ENCODE peak calls at places on chromosomes 5 and 9, in six cellular contexts. One of them, this sample, is unnamed.

GRCh38 chr5:169778622-169779596 is 141.8 kb downstream of the DOCK2 start:
- DNase-seq in A549: no peak
- DNase-seq in GM12878: peak; percentile 87
- DNase-seq in endothelial cell of umbilical vein: no peak
- DNase-seq in HepG2: no peak
- DNase-seq in K562: no peak
- DNase-seq in this sample: peak; percentile 22

GRCh38 chr5:5572010-5572982 is 149.8 kb downstream of the ICE1 start:
- DNase-seq in A549: no peak
- DNase-seq in GM12878: no peak
- DNase-seq in endothelial cell of umbilical vein: no peak
- DNase-seq in HepG2: no peak
- DNase-seq in K562: peak; percentile 54
- DNase-seq in this sample: no peak

GRCh38 chr9:132548971-132549649 is 33.3 kb upstream of the BARHL1 start:
- DNase-seq in A549: no peak
- DNase-seq in GM12878: no peak
- DNase-seq in endothelial cell of umbilical vein: no peak
- DNase-seq in HepG2: peak; percentile 35
- DNase-seq in K562: no peak
- DNase-seq in this sample: no peak

GRCh38 chr5:92421937-92422336 is 1038.8 kb upstream of the ARRDC3 start:
- DNase-seq in A549: peak; percentile 26
- DNase-seq in GM12878: no peak
- DNase-seq in endothelial cell of umbilical vein: no peak
- DNase-seq in HepG2: no peak
- DNase-seq in K562: no peak
- DNase-seq in this sample: no peak

GRCh38 chr5:59266410-59266809 is 627.1 kb downstream of the PDE4D start:
- DNase-seq in A549: peak; percentile 72
- DNase-seq in GM12878: no peak
- DNase-seq in endothelial cell of umbilical vein: no peak
- DNase-seq in HepG2: no peak
- DNase-seq in K562: no peak
- DNase-seq in this sample: no peak

GRCh38 chr9:38142201-38142600 is 73.2 kb upstream of the SHB start:
- DNase-seq in A549: peak; percentile 22
- DNase-seq in GM12878: no peak
- DNase-seq in endothelial cell of umbilical vein: no peak
- DNase-seq in HepG2: no peak
- DNase-seq in K562: no peak
- DNase-seq in this sample: no peak

GRCh38 chr5:139344177-139344576 is 2.5 kb downstream of the PAIP2 start:
- DNase-seq in A549: no peak
- DNase-seq in GM12878: no peak
- DNase-seq in endothelial cell of umbilical vein: no peak
- DNase-seq in HepG2: no peak
- DNase-seq in K562: no peak
- DNase-seq in this sample: no peak

GRCh38 chr9:87567566-87567965 is 69.9 kb downstream of the DAPK1 start:
- DNase-seq in A549: no peak
- DNase-seq in GM12878: no peak
- DNase-seq in endothelial cell of umbilical vein: no peak
- DNase-seq in HepG2: no peak
- DNase-seq in K562: peak; percentile 11
- DNase-seq in this sample: no peak

GRCh38 chr5:57598756-57599155 is 116.1 kb upstream of the ACTBL2 start:
- DNase-seq in A549: peak; percentile 43
- DNase-seq in GM12878: no peak
- DNase-seq in endothelial cell of umbilical vein: peak; percentile 26
- DNase-seq in HepG2: no peak
- DNase-seq in K562: no peak
- DNase-seq in this sample: no peak

GRCh38 chr5:38853753-38854470 is 8.1 kb downstream of the OSMR start:
- DNase-seq in A549: peak; percentile 74
- DNase-seq in GM12878: no peak
- DNase-seq in endothelial cell of umbilical vein: no peak
- DNase-seq in HepG2: no peak
- DNase-seq in K562: no peak
- DNase-seq in this sample: no peak

GRCh38 chr9:107282268-107282667 is 811 bp upstream of the RAD23B start:
- DNase-seq in A549: no peak
- DNase-seq in GM12878: no peak
- DNase-seq in endothelial cell of umbilical vein: no peak
- DNase-seq in HepG2: no peak
- DNase-seq in K562: no peak
- DNase-seq in this sample: no peak

GRCh38 chr5:7850533-7851239 is at the start of gene CFAP90:
- DNase-seq in A549: peak; percentile 43
- DNase-seq in GM12878: no peak
- DNase-seq in endothelial cell of umbilical vein: peak; percentile 40
- DNase-seq in HepG2: peak; percentile 49
- DNase-seq in K562: no peak
- DNase-seq in this sample: no peak

GRCh38 chr5:91022518-91022917 is 360.6 kb downstream of the ARRDC3 start:
- DNase-seq in A549: no peak
- DNase-seq in GM12878: no peak
- DNase-seq in endothelial cell of umbilical vein: no peak
- DNase-seq in HepG2: no peak
- DNase-seq in K562: no peak
- DNase-seq in this sample: no peak

GRCh38 chr5:40606077-40606765 is 73.5 kb upstream of the PTGER4 start:
- DNase-seq in A549: no peak
- DNase-seq in GM12878: no peak
- DNase-seq in endothelial cell of umbilical vein: no peak
- DNase-seq in HepG2: no peak
- DNase-seq in K562: no peak
- DNase-seq in this sample: peak; percentile 8

GRCh38 chr9:7358876-7359275 is 440.7 kb downstream of the DMAC1 start:
- DNase-seq in A549: no peak
- DNase-seq in GM12878: no peak
- DNase-seq in endothelial cell of umbilical vein: no peak
- DNase-seq in HepG2: no peak
- DNase-seq in K562: no peak
- DNase-seq in this sample: no peak

GRCh38 chr9:28234899-28235277 is 661.6 kb upstream of the C9orf72 start:
- DNase-seq in A549: no peak
- DNase-seq in GM12878: no peak
- DNase-seq in endothelial cell of umbilical vein: no peak
- DNase-seq in HepG2: no peak
- DNase-seq in K562: no peak
- DNase-seq in this sample: peak; percentile 17

DNA sequence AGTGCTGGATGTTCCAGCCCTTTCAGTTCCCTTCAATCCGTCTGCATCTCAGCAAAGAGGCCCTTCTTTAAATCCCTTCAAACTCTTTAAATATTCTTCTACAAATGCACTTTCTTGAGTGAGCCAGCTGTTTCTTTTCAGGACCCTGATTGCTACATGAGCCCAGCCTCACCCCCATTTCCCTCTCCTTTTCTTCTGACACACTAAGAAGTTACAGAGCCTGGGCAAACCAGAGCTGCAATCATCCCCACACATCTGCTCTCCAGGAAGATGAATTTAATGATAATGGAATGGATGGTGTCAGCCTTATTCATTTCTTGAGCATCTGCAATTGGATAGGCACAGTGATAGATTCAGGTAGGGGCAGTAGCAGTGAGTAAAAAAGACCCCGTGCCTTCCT is 2.0 kb downstream of the TNFSF15 start:
- DNase-seq in A549: no peak
- DNase-seq in GM12878: no peak
- DNase-seq in endothelial cell of umbilical vein: no peak
- DNase-seq in HepG2: no peak
- DNase-seq in K562: no peak
- DNase-seq in this sample: no peak
- H3K4me3 ChIP-seq in A549: peak overlapping the region; percentile 21
- H3K4me3 ChIP-seq in GM12878: no peak overlapping the region
- H3K4me3 ChIP-seq in endothelial cell of umbilical vein: peak overlapping the region; percentile 5
- H3K4me3 ChIP-seq in HepG2: no peak overlapping the region
- H3K4me3 ChIP-seq in K562: no peak overlapping the region
- H3K4me3 ChIP-seq in this sample: no peak overlapping the region

GRCh38 chr5:42970636-42971559 is 69.2 kb downstream of the ANXA2R start:
- DNase-seq in A549: peak; percentile 48
- DNase-seq in GM12878: no peak
- DNase-seq in endothelial cell of umbilical vein: no peak
- DNase-seq in HepG2: no peak
- DNase-seq in K562: no peak
- DNase-seq in this sample: peak; percentile 32

GRCh38 chr5:42974546-42974945 is 65.6 kb downstream of the ANXA2R start:
- DNase-seq in A549: no peak
- DNase-seq in GM12878: no peak
- DNase-seq in endothelial cell of umbilical vein: no peak
- DNase-seq in HepG2: no peak
- DNase-seq in K562: no peak
- DNase-seq in this sample: no peak
- TF ChIP-seq MAX in A549: no peak
- TF ChIP-seq MAX in GM12878: no peak
- TF ChIP-seq MAX in endothelial cell of umbilical vein: no peak
- TF ChIP-seq MAX in HepG2: no peak
- TF ChIP-seq MAX in K562: no peak
- TF ChIP-seq MAX in this sample: no peak

DNA sequence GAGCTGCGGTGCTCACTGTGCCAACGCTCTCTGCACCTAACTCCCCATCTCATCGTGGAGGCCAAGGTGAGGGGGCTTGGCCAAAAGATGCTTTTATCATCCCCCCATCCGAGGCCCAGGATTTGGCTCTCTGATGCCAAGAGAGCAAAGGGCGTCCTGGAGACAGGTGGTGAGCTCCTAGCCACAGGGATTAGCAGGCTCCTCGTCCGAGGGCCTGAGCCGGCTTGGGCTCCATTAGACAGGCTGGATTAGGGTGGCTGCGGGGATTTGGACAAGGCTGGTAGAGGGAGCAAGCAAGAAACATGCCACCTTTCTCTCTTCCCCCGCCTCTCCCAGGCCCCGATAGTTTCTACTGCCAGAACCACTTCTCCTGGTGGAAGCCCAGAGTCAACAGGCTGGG is 1.0 kb upstream of the GRM6 start:
- DNase-seq in A549: no peak
- DNase-seq in GM12878: no peak
- DNase-seq in endothelial cell of umbilical vein: no peak
- DNase-seq in HepG2: no peak
- DNase-seq in K562: no peak
- DNase-seq in this sample: no peak
- TF ChIP-seq MYC in A549: no peak
- TF ChIP-seq MYC in GM12878: no peak
- TF ChIP-seq MYC in endothelial cell of umbilical vein: no peak
- TF ChIP-seq MYC in HepG2: no peak
- TF ChIP-seq MYC in K562: no peak
- TF ChIP-seq MYC in this sample: no peak

DNA sequence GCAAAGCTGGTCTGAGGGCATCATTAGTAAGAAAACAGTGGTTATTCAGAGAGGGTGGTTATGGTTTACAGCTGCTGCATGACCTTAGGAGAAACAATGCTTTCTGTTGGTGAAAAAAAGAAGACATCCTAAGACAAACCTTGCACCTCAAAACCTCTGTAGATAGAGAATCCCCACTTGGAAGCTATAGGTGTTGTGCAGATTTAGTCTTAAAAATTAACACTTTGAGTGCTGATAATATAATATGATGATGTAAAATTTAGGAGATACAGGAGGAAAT is 1.4 kb upstream of the PTTG1 start:
- DNase-seq in A549: no peak
- DNase-seq in GM12878: no peak
- DNase-seq in endothelial cell of umbilical vein: no peak
- DNase-seq in HepG2: no peak
- DNase-seq in K562: no peak
- DNase-seq in this sample: no peak
- H3K4me3 ChIP-seq in A549: peak overlapping the region; percentile 75
- H3K4me3 ChIP-seq in GM12878: peak overlapping the region; percentile 62
- H3K4me3 ChIP-seq in endothelial cell of umbilical vein: no peak overlapping the region
- H3K4me3 ChIP-seq in HepG2: peak overlapping the region; percentile 81
- H3K4me3 ChIP-seq in K562: no peak overlapping the region
- H3K4me3 ChIP-seq in this sample: peak overlapping the region; percentile 94

This sample was measured in NB4.